ENCODE peak calls at places on chromosome 9, in four cellular contexts. J, Y, R and K are unnamed samples.

GRCh38 chr9:13429271-13429670 is 149.8 kb upstream of the MPDZ start:
- DNase-seq in R (no peak), J (no peak), Y (no peak), K (no peak)

GRCh38 chr9:135224921-135225541 is 137.6 kb downstream of the OLFM1 start:
- DNase-seq in J (no peak), R (no peak), Y (no peak), K (no peak)

GRCh38 chr9:86242012-86242411 is 17.4 kb downstream of the C9orf153 start:
- DNase-seq in J (no peak), Y (no peak), R (no peak), K (no peak)

GRCh38 chr9:133111461-133112360 is 9.3 kb downstream of the RALGDS start:
- DNase-seq in Y (no peak), R (peak; percentile 17), J (no peak), K (no peak)

GRCh38 chr9:131423171-131423581 is 29.3 kb downstream of the PRRC2B start:
- DNase-seq in J (no peak), Y (no peak), R (peak; percentile 80), K (peak; percentile 30)

GRCh38 chr9:86324308-86324707 is 29.9 kb downstream of the TUT7 start:
- DNase-seq in J (no peak), Y (no peak), R (no peak), K (no peak)

GRCh38 chr9:18985464-18985951 is 47.5 kb downstream of the SAXO1 start:
- DNase-seq in J (no peak), R (no peak), Y (no peak), K (no peak)

GRCh38 chr9:29078063-29078660 is 1504.9 kb upstream of the C9orf72 start:
- DNase-seq in R (no peak), Y (no peak), J (no peak), K (peak; percentile 1)

GRCh38 chr9:124258765-124259272 is 1.1 kb downstream of the NEK6 start:
- DNase-seq in J (no peak), R (no peak), Y (peak; percentile 23), K (peak; percentile 36)

GRCh38 chr9:38445154-38446043 is 21.1 kb upstream of the IGFBPL1 start:
- DNase-seq in J (no peak), R (no peak), Y (no peak), K (no peak)

GRCh38 chr9:15977438-15977837 is 424.6 kb downstream of the CCDC171 start:
- DNase-seq in Y (no peak), R (no peak), J (no peak), K (no peak)

GRCh38 chr9:36560813-36561212 is 11.9 kb upstream of the MELK start:
- DNase-seq in R (no peak), Y (no peak), J (no peak), K (no peak)

GRCh38 chr9:129571298-129572051 is 49.4 kb downstream of the C9orf50 start:
- DNase-seq in R (peak; percentile 77), Y (peak; percentile 49), J (no peak), K (no peak)

GRCh38 chr9:114452219-114453169 is 52.8 kb downstream of the WHRN start:
- DNase-seq in R (peak; percentile 67), J (no peak), Y (no peak), K (no peak)

GRCh38 chr9:115209601-115210306 is 91.8 kb upstream of the TNC start:
- DNase-seq in R (no peak), J (no peak), Y (no peak), K (no peak)

GRCh38 chr9:18606831-18607230 is 132.9 kb downstream of the ADAMTSL1 start:
- DNase-seq in J (no peak), Y (no peak), R (no peak), K (no peak)

GRCh38 chr9:89779416-89779815 is 174.6 kb downstream of the GADD45G start:
- DNase-seq in J (no peak), Y (no peak), R (no peak), K (no peak)

GRCh38 chr9:105694320-105694847 is at the start of gene TMEM38B:
- DNase-seq in J (peak; percentile 94), Y (peak; percentile 50), R (peak; percentile 65), K (peak; percentile 97)
- TF ChIP-seq POLR2A in J (peak; percentile 78), Y (peak; percentile 74), R (peak; percentile 48), K (peak; percentile 76)

GRCh38 chr9:109817846-109818472 is 38.0 kb downstream of the PALM2AKAP2 start:
- DNase-seq in R (peak; percentile 75), J (peak; percentile 73), Y (peak; percentile 83), K (peak; percentile 75)

GRCh38 chr9:109815366-109815947 is 35.5 kb downstream of the PALM2AKAP2 start:
- DNase-seq in Y (peak; percentile 28), R (no peak), J (no peak), K (peak; percentile 54)

GRCh38 chr9:109817146-109817845 is 37.3 kb downstream of the PALM2AKAP2 start:
- DNase-seq in R (no peak), J (no peak), Y (no peak), K (peak; percentile 61)

GRCh38 chr9:109813829-109814228 is 33.8 kb downstream of the PALM2AKAP2 start:
- DNase-seq in R (no peak), J (no peak), Y (peak; percentile 27), K (no peak)

GRCh38 chr9:109816490-109816889 is 36.5 kb downstream of the PALM2AKAP2 start:
- DNase-seq in J (no peak), Y (peak; percentile 86), R (peak; percentile 62), K (peak; percentile 90)
- TF ChIP-seq POLR2A in J (no peak), Y (no peak), R (no peak), K (no peak)

GRCh38 chr9:81824802-81825770 is 103.1 kb upstream of the SPATA31D4 start:
- DNase-seq in R (no peak), J (no peak), Y (no peak), K (no peak)

GRCh38 chr9:81822263-81822865 is 105.9 kb upstream of the SPATA31D4 start:
- DNase-seq in Y (no peak), J (no peak), R (no peak), K (no peak)

GRCh38 chr9:81819859-81820546 is 108.2 kb upstream of the SPATA31D4 start:
- DNase-seq in Y (no peak), R (no peak), J (no peak), K (no peak)

GRCh38 chr9:81823672-81824554 is 104.3 kb upstream of the SPATA31D4 start:
- DNase-seq in J (peak; percentile 13), Y (no peak), R (no peak), K (no peak)

DNA sequence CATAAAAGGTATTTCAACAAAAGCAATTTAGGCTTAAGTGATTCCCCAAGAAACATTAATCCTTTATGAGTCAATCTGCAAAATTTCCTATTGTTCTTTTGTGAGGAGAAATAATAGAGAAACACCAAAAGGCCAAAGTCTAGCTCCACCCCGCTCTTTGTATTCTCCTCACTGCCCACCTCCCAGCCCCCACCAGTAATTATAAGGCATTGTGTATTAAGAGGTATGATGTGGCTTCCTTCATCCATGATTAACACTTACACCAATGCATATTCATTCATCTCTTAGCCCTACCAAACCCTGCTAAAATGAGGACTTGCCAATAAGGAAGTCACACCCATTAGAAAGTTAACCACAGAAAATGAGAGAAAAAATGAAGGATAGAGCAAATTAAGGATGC is 105.3 kb upstream of the SPATA31D4 start:
- DNase-seq in R (no peak), Y (no peak), J (no peak), K (no peak)
- TF ChIP-seq POLR2A in R (no peak), Y (no peak), J (no peak), K (no peak)

DNA sequence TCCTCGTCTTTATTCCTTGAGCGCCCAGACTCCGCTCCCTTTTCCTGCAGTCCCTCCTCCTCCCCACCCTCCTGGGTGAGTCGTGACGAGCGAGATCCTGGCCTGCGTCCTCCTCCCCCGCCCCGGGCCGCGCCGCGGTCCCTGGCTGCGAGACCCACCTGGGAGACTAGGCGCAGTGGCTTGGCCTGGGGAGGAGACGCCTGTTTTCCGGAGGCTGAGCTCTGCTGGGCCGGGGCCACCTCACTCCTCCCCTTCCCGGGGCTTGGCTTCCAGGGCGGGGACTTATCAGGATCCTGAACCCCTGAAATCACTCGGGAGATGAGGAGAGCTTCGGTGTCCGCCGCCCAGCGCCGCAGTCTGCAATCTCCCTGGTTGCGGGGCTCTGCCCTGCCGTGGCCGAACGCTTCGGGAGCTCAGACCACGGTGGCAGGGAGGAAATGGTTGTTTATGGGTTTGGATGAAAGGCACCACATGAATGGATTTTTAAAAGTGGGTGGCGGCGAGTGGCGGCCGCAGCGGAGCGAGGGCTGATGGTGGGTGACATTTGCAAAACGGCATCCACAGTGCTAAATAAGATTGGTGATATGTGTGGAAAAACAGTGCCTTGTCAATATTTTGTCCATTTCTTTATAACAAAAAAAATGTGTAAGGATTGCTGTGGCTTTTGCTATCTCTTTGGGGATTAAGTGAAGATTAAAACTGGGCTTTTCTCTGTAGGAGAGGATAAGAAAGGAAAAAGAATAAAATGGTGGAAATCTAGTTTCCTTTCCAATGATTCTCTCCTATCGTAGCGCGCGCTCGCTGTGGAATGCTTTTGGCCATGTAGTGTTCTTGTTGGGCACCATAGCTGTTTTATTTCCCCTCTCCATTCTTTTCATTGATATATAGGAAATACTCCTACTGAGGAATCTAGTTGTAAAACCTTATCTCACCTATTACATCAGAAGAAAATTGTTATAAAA is 1.2 kb downstream of the STXBP1 start:
- DNase-seq in J (peak; percentile 69), Y (no peak), R (peak; percentile 73), K (peak; percentile 93)
- TF ChIP-seq POLR2A in J (no peak), Y (no peak), R (peak; percentile 65), K (peak; percentile 81)

DNA sequence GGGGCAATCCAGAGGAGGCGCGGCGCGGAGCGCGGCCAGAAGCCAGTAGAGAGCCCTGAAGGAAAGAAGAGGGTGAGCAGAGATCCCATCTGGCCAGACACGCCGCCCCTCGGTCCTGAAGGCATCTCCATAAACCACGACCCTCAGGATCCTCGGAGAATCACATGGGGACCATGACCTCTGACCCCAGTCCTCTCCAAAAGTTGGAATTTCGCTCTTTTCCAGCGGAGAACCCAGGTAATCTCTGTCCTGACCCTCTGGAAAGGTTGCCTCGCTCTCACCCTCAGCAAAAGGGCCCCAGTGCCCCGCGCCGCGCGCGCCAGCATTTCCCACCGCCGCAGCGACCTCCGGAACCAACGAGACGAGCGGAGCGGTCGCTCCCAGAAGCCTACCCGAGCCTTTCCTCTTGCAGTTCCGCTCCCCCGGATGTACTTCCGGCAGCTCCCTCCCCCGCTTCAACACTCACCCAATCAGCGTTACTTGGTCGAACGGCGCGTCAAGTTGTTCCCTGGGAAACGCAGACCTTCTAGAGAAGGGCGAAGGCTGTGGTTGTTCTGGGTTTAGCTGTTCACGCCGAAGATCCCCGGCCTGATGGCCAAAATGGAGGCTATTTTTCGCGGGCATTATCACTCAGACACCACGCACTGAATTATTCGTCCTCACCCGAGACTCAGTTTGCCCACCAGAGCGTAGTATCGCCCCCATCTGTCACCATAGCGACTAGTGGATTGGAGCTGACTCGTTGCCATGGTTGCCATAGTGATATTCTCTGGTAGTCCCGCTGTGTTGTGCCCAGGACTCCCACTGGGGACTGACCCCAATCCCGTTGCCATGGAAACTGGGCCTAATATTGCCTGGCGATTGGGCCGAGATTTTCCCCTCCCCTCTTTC is at the start of gene STOML2:
- DNase-seq in Y (peak; percentile 92), J (peak; percentile 83), R (peak; percentile 97), K (peak; percentile 72)
- TF ChIP-seq POLR2A in Y (peak; percentile 75), J (peak; percentile 80), R (peak; percentile 43), K (peak; percentile 35)

GRCh38 chr9:123087359-123087888 is 54.0 kb downstream of the GPR21 start:
- DNase-seq in J (no peak), R (no peak), Y (peak; percentile 79), K (no peak)

GRCh38 chr9:123085916-123086315 is 52.4 kb downstream of the GPR21 start:
- DNase-seq in Y (no peak), R (no peak), J (no peak), K (no peak)

GRCh38 chr9:123081824-123082223 is 48.4 kb downstream of the GPR21 start:
- DNase-seq in J (peak; percentile 34), Y (peak; percentile 48), R (no peak), K (no peak)

GRCh38 chr9:123083680-123084079 is 50.2 kb downstream of the GPR21 start:
- DNase-seq in Y (no peak), R (no peak), J (no peak), K (no peak)

GRCh38 chr9:123084256-123084655 is 50.8 kb downstream of the GPR21 start:
- DNase-seq in J (no peak), Y (no peak), R (no peak), K (no peak)
- TF ChIP-seq POLR2A in J (no peak), Y (no peak), R (no peak), K (no peak)

GRCh38 chr9:4970970-4971641 is 14.0 kb upstream of the JAK2 start:
- DNase-seq in Y (no peak), J (no peak), R (no peak), K (no peak)
- TF ChIP-seq POLR2A in Y (no peak), J (no peak), R (no peak), K (no peak)